ENCODE peak calls at places on chromosomes 13 and 19, in eight cellular contexts. One of them, this sample, is unnamed.

GRCh38 chr19:38335949-38336637 is 463 bp downstream of the CATSPERG start:
- DNase-seq in spleen: peak
- DNase-seq in left lung: peak
- DNase-seq in Panc1: peak
- DNase-seq in suprapubic skin: peak
- DNase-seq in HL-60: peak
- DNase-seq in OCI-LY7: peak
- DNase-seq in fibroblast of the aortic adventitia: peak
- DNase-seq in this sample: peak

GRCh38 chr13:77310579-77311279 is 16.2 kb downstream of the MYCBP2 start:
- DNase-seq in spleen: no peak
- DNase-seq in left lung: no peak
- DNase-seq in Panc1: no peak
- DNase-seq in suprapubic skin: no peak
- DNase-seq in HL-60: no peak
- DNase-seq in OCI-LY7: no peak
- DNase-seq in fibroblast of the aortic adventitia: peak
- DNase-seq in this sample: no peak

GRCh38 chr13:38819053-38819452 is 132.2 kb downstream of the FREM2 start:
- DNase-seq in spleen: no peak
- DNase-seq in left lung: no peak
- DNase-seq in Panc1: no peak
- DNase-seq in suprapubic skin: no peak
- DNase-seq in HL-60: no peak
- DNase-seq in OCI-LY7: no peak
- DNase-seq in fibroblast of the aortic adventitia: no peak
- DNase-seq in this sample: peak

GRCh38 chr13:38763446-38764381 is 76.8 kb downstream of the FREM2 start:
- DNase-seq in spleen: no peak
- DNase-seq in left lung: no peak
- DNase-seq in Panc1: no peak
- DNase-seq in suprapubic skin: no peak
- DNase-seq in HL-60: no peak
- DNase-seq in OCI-LY7: peak
- DNase-seq in fibroblast of the aortic adventitia: peak
- DNase-seq in this sample: peak

GRCh38 chr13:46896346-46897138 is at the start of gene HTR2A:
- DNase-seq in spleen: peak
- DNase-seq in left lung: peak
- DNase-seq in Panc1: no peak
- DNase-seq in suprapubic skin: no peak
- DNase-seq in HL-60: no peak
- DNase-seq in OCI-LY7: no peak
- DNase-seq in fibroblast of the aortic adventitia: peak
- DNase-seq in this sample: peak

GRCh38 chr13:113756441-113757097 is 2.5 kb upstream of the TMEM255B start:
- DNase-seq in spleen: peak
- DNase-seq in left lung: no peak
- DNase-seq in Panc1: no peak
- DNase-seq in suprapubic skin: no peak
- DNase-seq in HL-60: no peak
- DNase-seq in OCI-LY7: no peak
- DNase-seq in fibroblast of the aortic adventitia: no peak
- DNase-seq in this sample: peak

GRCh38 chr19:19155495-19156219 is 14.4 kb downstream of the MEF2B start:
- DNase-seq in spleen: no peak
- DNase-seq in left lung: no peak
- DNase-seq in Panc1: no peak
- DNase-seq in suprapubic skin: no peak
- DNase-seq in HL-60: no peak
- DNase-seq in OCI-LY7: peak
- DNase-seq in fibroblast of the aortic adventitia: no peak
- DNase-seq in this sample: no peak

GRCh38 chr13:67736646-67737420 is 506.7 kb upstream of the PCDH9 start:
- DNase-seq in spleen: no peak
- DNase-seq in left lung: no peak
- DNase-seq in Panc1: no peak
- DNase-seq in suprapubic skin: no peak
- DNase-seq in HL-60: no peak
- DNase-seq in OCI-LY7: peak
- DNase-seq in fibroblast of the aortic adventitia: peak
- DNase-seq in this sample: peak

GRCh38 chr13:92197669-92198068 is 799.2 kb downstream of the GPC5 start:
- DNase-seq in spleen: no peak
- DNase-seq in left lung: no peak
- DNase-seq in Panc1: no peak
- DNase-seq in suprapubic skin: no peak
- DNase-seq in HL-60: no peak
- DNase-seq in OCI-LY7: no peak
- DNase-seq in fibroblast of the aortic adventitia: peak
- DNase-seq in this sample: no peak

GRCh38 chr19:771332-771785 is 20.4 kb downstream of the MISP start:
- DNase-seq in spleen: no peak
- DNase-seq in left lung: no peak
- DNase-seq in Panc1: no peak
- DNase-seq in suprapubic skin: no peak
- DNase-seq in HL-60: no peak
- DNase-seq in OCI-LY7: peak
- DNase-seq in fibroblast of the aortic adventitia: peak
- DNase-seq in this sample: peak
- TF ChIP-seq CTCF in spleen: peak
- TF ChIP-seq CTCF in left lung: peak
- TF ChIP-seq CTCF in Panc1: no peak
- TF ChIP-seq CTCF in suprapubic skin: no peak
- TF ChIP-seq CTCF in HL-60: peak
- TF ChIP-seq CTCF in OCI-LY7: peak
- TF ChIP-seq CTCF in fibroblast of the aortic adventitia: peak
- TF ChIP-seq CTCF in this sample: peak

GRCh38 chr19:23980805-23981204 is 66.1 kb downstream of the ZNF726 start:
- DNase-seq in spleen: no peak
- DNase-seq in left lung: no peak
- DNase-seq in Panc1: no peak
- DNase-seq in suprapubic skin: no peak
- DNase-seq in HL-60: no peak
- DNase-seq in OCI-LY7: no peak
- DNase-seq in fibroblast of the aortic adventitia: no peak
- DNase-seq in this sample: no peak
- H3K4me3 ChIP-seq in spleen: no peak
- H3K4me3 ChIP-seq in left lung: no peak
- H3K4me3 ChIP-seq in Panc1: no peak
- H3K4me3 ChIP-seq in suprapubic skin: no peak
- H3K4me3 ChIP-seq in HL-60: no peak
- H3K4me3 ChIP-seq in OCI-LY7: no peak
- H3K4me3 ChIP-seq in fibroblast of the aortic adventitia: no peak
- H3K4me3 ChIP-seq in this sample: no peak

GRCh38 chr19:10078329-10078728 is 7.8 kb upstream of the SHFL start:
- DNase-seq in spleen: no peak
- DNase-seq in left lung: no peak
- DNase-seq in Panc1: no peak
- DNase-seq in suprapubic skin: no peak
- DNase-seq in HL-60: no peak
- DNase-seq in OCI-LY7: no peak
- DNase-seq in fibroblast of the aortic adventitia: no peak
- DNase-seq in this sample: no peak

GRCh38 chr19:10079031-10079453 is 7.1 kb upstream of the SHFL start:
- DNase-seq in spleen: no peak
- DNase-seq in left lung: no peak
- DNase-seq in Panc1: no peak
- DNase-seq in suprapubic skin: no peak
- DNase-seq in HL-60: no peak
- DNase-seq in OCI-LY7: no peak
- DNase-seq in fibroblast of the aortic adventitia: no peak
- DNase-seq in this sample: no peak

GRCh38 chr19:10070730-10071446 is 15.2 kb upstream of the SHFL start:
- DNase-seq in spleen: no peak
- DNase-seq in left lung: no peak
- DNase-seq in Panc1: no peak
- DNase-seq in suprapubic skin: no peak
- DNase-seq in HL-60: no peak
- DNase-seq in OCI-LY7: no peak
- DNase-seq in fibroblast of the aortic adventitia: no peak
- DNase-seq in this sample: no peak

GRCh38 chr19:10076535-10076934 is 9.6 kb upstream of the SHFL start:
- DNase-seq in spleen: no peak
- DNase-seq in left lung: no peak
- DNase-seq in Panc1: no peak
- DNase-seq in suprapubic skin: no peak
- DNase-seq in HL-60: no peak
- DNase-seq in OCI-LY7: no peak
- DNase-seq in fibroblast of the aortic adventitia: no peak
- DNase-seq in this sample: no peak

GRCh38 chr19:10074153-10074552 is 12.0 kb upstream of the SHFL start:
- DNase-seq in spleen: no peak
- DNase-seq in left lung: no peak
- DNase-seq in Panc1: no peak
- DNase-seq in suprapubic skin: no peak
- DNase-seq in HL-60: no peak
- DNase-seq in OCI-LY7: peak
- DNase-seq in fibroblast of the aortic adventitia: peak
- DNase-seq in this sample: peak
- TF ChIP-seq CTCF in spleen: peak
- TF ChIP-seq CTCF in left lung: peak
- TF ChIP-seq CTCF in Panc1: peak
- TF ChIP-seq CTCF in suprapubic skin: no peak
- TF ChIP-seq CTCF in HL-60: peak
- TF ChIP-seq CTCF in OCI-LY7: peak
- TF ChIP-seq CTCF in fibroblast of the aortic adventitia: peak
- TF ChIP-seq CTCF in this sample: peak

GRCh38 chr19:42131149-42132029 is 857 bp downstream of the POU2F2 start:
- DNase-seq in spleen: no peak
- DNase-seq in left lung: no peak
- DNase-seq in Panc1: no peak
- DNase-seq in suprapubic skin: no peak
- DNase-seq in HL-60: no peak
- DNase-seq in OCI-LY7: peak
- DNase-seq in fibroblast of the aortic adventitia: no peak
- DNase-seq in this sample: peak
- H3K4me3 ChIP-seq in spleen: peak
- H3K4me3 ChIP-seq in left lung: peak
- H3K4me3 ChIP-seq in Panc1: no peak
- H3K4me3 ChIP-seq in suprapubic skin: peak
- H3K4me3 ChIP-seq in HL-60: peak
- H3K4me3 ChIP-seq in OCI-LY7: peak
- H3K4me3 ChIP-seq in fibroblast of the aortic adventitia: peak
- H3K4me3 ChIP-seq in this sample: peak